ENCODE peak calls at places on chromosome 2, in six cellular contexts. E is brain microvascular endothelial cell, T is fibroblast of lung, M is psoas muscle, D is ovary, Z is A549. F is an unnamed sample.

GRCh38 chr2:197538412-197538811 is 22.5 kb downstream of the MOB4 start:
- DNase-seq in E (peak), T (peak), M (no peak), D (no peak), Z (no peak), F (no peak)

GRCh38 chr2:100529900-100530299 is 32.9 kb upstream of the PDCL3 start:
- DNase-seq in E (no peak), T (no peak), M (no peak), D (no peak), Z (no peak), F (no peak)

GRCh38 chr2:191030521-191031154 is 16.7 kb upstream of the STAT1 start:
- DNase-seq in E (peak), T (peak), M (no peak), D (no peak), Z (peak), F (no peak)

GRCh38 chr2:201151127-201152074 is 31.5 kb upstream of the CASP10 start:
- DNase-seq in E (peak), T (peak), M (no peak), D (no peak), Z (peak), F (no peak)

GRCh38 chr2:172380436-172381274 is 46.7 kb upstream of the ITGA6 start:
- DNase-seq in E (no peak), T (peak), M (no peak), D (no peak), Z (no peak), F (no peak)

GRCh38 chr2:189601043-189601442 is 20.5 kb upstream of the SLC40A1 start:
- DNase-seq in E (peak), T (no peak), M (no peak), D (no peak), Z (peak), F (no peak)

GRCh38 chr2:233202531-233202944 is 48.9 kb upstream of the ATG16L1 start:
- DNase-seq in E (no peak), T (no peak), M (no peak), D (no peak), Z (no peak), F (no peak)

GRCh38 chr2:70477473-70477872 is 76.2 kb downstream of the TGFA start:
- DNase-seq in E (no peak), T (no peak), M (no peak), D (no peak), Z (peak), F (no peak)

GRCh38 chr2:113068706-113069485 is 1.1 kb downstream of the IL1F10 start:
- DNase-seq in E (no peak), T (no peak), M (no peak), D (no peak), Z (no peak), F (no peak)

GRCh38 chr2:239678666-239679296 is 278.0 kb upstream of the HDAC4 start:
- DNase-seq in E (no peak), T (no peak), M (no peak), D (no peak), Z (no peak), F (no peak)

GRCh38 chr2:239700946-239701345 is 300.1 kb upstream of the HDAC4 start:
- DNase-seq in E (no peak), T (no peak), M (no peak), D (no peak), Z (no peak), F (no peak)

GRCh38 chr2:226130192-226130591 is 669.4 kb downstream of the IRS1 start:
- DNase-seq in E (peak), T (peak), M (no peak), D (no peak), Z (no peak), F (no peak)

GRCh38 chr2:68588589-68588988 is 54.8 kb upstream of the PROKR1 start:
- DNase-seq in E (no peak), T (no peak), M (no peak), D (no peak), Z (no peak), F (no peak)

GRCh38 chr2:42084231-42084671 is 36.4 kb downstream of the PKDCC start:
- DNase-seq in E (no peak), T (peak), M (no peak), D (no peak), Z (peak), F (no peak)

GRCh38 chr2:3718679-3719078 is 15.3 kb downstream of the DCDC2C start:
- DNase-seq in E (no peak), T (no peak), M (no peak), D (no peak), Z (no peak), F (no peak)

GRCh38 chr2:139411236-139411635 is 631.0 kb upstream of the NXPH2 start:
- DNase-seq in E (no peak), T (no peak), M (no peak), D (no peak), Z (no peak), F (no peak)

GRCh38 chr2:162317058-162317742 is 1.3 kb downstream of the IFIH1 start:
- DNase-seq in E (no peak), T (no peak), M (no peak), D (no peak), Z (no peak), F (no peak)

GRCh38 chr2:59904145-59904544 is 649.3 kb downstream of the BCL11A start:
- DNase-seq in E (no peak), T (no peak), M (no peak), D (no peak), Z (no peak), F (no peak)

GRCh38 chr2:72142743-72143440 is 4.8 kb downstream of the CYP26B1 start:
- DNase-seq in E (no peak), T (peak), M (peak), D (peak), Z (no peak), F (peak)
- H3K27ac ChIP-seq in E (no peak), T (no peak), M (no peak), D (no peak), Z (no peak), F (no peak)

DNA sequence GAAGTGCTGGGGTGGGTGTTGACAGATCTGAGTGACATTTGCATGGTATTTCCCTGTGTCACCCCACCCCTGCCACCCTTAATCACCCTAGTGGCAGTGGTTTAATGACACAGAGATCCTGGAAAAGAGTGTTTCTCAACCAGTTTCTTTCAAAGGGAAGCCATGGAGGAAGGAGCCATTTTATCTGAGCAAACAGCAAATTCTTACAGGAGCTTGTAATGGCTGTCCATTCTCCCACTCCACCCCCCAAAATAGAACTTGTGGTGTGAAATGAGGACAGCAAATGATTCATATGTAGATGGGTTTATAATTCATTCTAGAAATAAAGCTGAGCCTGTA is 51.5 kb downstream of the CDC42EP3 start:
- DNase-seq in E (no peak), T (no peak), M (no peak), D (no peak), Z (no peak), F (no peak)
- H3K27ac ChIP-seq in E (no peak), T (no peak), M (no peak), D (no peak), Z (no peak), F (no peak)

GRCh38 chr2:218959141-218959731 is at the start of gene CDK5R2:
- DNase-seq in E (peak), T (peak), M (peak), D (peak), Z (peak), F (peak)

GRCh38 chr2:218960196-218961165 is 1.0 kb downstream of the CDK5R2 start:
- DNase-seq in E (no peak), T (no peak), M (no peak), D (no peak), Z (no peak), F (no peak)

GRCh38 chr2:218961229-218961628 is 1.8 kb downstream of the CDK5R2 start:
- DNase-seq in E (no peak), T (no peak), M (no peak), D (no peak), Z (no peak), F (no peak)

GRCh38 chr2:218958276-218958675 is 1.2 kb upstream of the CDK5R2 start:
- DNase-seq in E (no peak), T (no peak), M (no peak), D (no peak), Z (no peak), F (no peak)

DNA sequence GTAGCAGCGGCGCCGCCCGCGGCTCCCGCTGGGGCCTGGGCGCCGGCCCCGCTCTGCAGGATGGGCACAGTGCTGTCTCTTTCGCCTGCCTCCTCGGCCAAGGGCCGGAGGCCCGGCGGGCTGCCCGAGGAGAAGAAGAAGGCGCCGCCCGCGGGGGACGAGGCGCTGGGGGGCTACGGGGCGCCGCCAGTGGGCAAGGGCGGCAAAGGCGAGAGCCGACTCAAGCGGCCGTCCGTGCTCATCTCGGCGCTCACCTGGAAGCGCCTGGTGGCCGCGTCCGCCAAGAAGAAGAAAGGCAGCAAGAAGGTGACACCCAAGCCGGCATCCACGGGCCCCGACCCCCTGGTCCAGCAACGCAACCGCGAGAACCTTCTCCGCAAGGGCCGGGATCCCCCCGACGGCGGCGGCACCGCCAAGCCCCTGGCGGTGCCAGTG is 312 bp downstream of the CDK5R2 start:
- DNase-seq in E (no peak), T (no peak), M (no peak), D (no peak), Z (no peak), F (no peak)
- H3K27ac ChIP-seq in E (no peak), T (no peak), M (no peak), D (no peak), Z (peak), F (no peak)

GRCh38 chr2:230067990-230068657 is 600 bp downstream of the SLC16A14 start:
- DNase-seq in E (peak), T (peak), M (peak), D (peak), Z (peak), F (peak)
- H3K27ac ChIP-seq in E (no peak), T (no peak), M (no peak), D (peak), Z (peak), F (peak)

DNA sequence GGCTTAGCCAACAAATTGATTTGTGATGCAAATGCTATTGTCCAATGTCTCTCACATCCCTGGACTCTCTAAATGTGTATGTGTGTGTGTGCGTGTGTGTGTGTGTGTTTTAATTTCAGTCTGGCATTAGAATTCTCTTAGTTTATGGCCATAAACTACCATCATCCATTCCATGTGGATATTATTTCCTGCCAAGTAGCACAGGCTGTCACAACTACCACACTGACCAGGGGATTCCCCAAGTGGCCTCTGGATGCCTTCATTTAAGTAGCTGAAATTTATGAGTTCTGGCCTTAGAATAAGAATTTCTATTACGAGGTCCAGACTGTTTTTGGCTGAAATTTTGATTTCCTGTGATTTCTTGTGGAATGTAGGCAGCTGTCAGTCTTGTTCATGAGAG is 276.4 kb downstream of the MTX2 start:
- DNase-seq in E (no peak), T (no peak), M (no peak), D (no peak), Z (no peak), F (no peak)
- H3K27ac ChIP-seq in E (no peak), T (no peak), M (no peak), D (no peak), Z (no peak), F (no peak)

GRCh38 chr2:209661286-209661685 is 110.3 kb upstream of the UNC80 start:
- DNase-seq in E (no peak), T (no peak), M (no peak), D (no peak), Z (no peak), F (no peak)
- H3K27ac ChIP-seq in E (no peak), T (no peak), M (no peak), D (no peak), Z (no peak), F (no peak)

GRCh38 chr2:215601990-215602721 is 166.3 kb upstream of the FN1 start:
- DNase-seq in E (no peak), T (peak), M (no peak), D (no peak), Z (no peak), F (no peak)

GRCh38 chr2:215603440-215603839 is 167.6 kb upstream of the FN1 start:
- DNase-seq in E (no peak), T (no peak), M (no peak), D (no peak), Z (no peak), F (no peak)

GRCh38 chr2:215594766-215595165 is 158.9 kb upstream of the FN1 start:
- DNase-seq in E (peak), T (no peak), M (no peak), D (no peak), Z (no peak), F (no peak)

GRCh38 chr2:215601526-215601925 is 165.7 kb upstream of the FN1 start:
- DNase-seq in E (no peak), T (no peak), M (no peak), D (no peak), Z (no peak), F (no peak)

DNA sequence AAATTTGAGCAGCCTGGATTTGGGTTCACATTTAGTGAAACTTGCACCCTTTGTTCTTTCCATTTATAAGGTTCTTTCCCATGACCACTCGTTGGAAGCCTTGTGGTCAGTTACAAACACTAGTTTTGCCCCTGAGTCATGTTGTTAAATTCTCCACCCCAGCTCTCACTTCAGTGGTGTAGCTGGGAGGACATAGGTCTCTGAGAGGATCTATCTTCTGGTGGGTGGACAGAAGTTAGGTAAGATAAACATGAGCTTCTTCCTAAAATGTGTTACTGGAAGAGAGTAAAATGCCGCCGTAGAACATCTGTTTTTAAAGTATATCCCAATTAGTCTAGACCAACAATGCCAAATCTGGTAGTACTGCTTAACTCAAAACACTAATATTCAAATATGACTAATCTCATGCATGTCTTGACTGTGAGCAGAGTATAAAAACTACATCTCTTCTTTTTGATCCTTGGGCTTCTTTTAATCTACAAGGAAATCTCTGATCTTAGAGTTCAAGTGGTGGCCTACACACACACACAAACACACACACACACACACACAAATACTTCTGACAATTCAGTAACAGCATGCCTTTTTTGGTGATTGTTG is 162.6 kb upstream of the FN1 start:
- DNase-seq in E (peak), T (peak), M (no peak), D (no peak), Z (no peak), F (no peak)
- H3K27ac ChIP-seq in E (peak), T (no peak), M (no peak), D (no peak), Z (no peak), F (no peak)

GRCh38 chr2:134146620-134147019 is 107.3 kb upstream of the MGAT5 start:
- DNase-seq in E (no peak), T (no peak), M (no peak), D (no peak), Z (no peak), F (no peak)
- H3K27ac ChIP-seq in E (no peak), T (no peak), M (no peak), D (no peak), Z (no peak), F (no peak)

GRCh38 chr2:16628316-16628715 is 37.3 kb downstream of the CYRIA start:
- DNase-seq in E (no peak), T (no peak), M (no peak), D (no peak), Z (no peak), F (no peak)

GRCh38 chr2:16632615-16633014 is 33.0 kb downstream of the CYRIA start:
- DNase-seq in E (peak), T (no peak), M (no peak), D (no peak), Z (no peak), F (no peak)

GRCh38 chr2:16629770-16630169 is 35.9 kb downstream of the CYRIA start:
- DNase-seq in E (no peak), T (no peak), M (no peak), D (no peak), Z (no peak), F (no peak)

GRCh38 chr2:16629044-16629443 is 36.6 kb downstream of the CYRIA start:
- DNase-seq in E (no peak), T (no peak), M (no peak), D (no peak), Z (no peak), F (no peak)

GRCh38 chr2:16630463-16630862 is 35.2 kb downstream of the CYRIA start:
- DNase-seq in E (no peak), T (no peak), M (no peak), D (no peak), Z (no peak), F (no peak)
- H3K27ac ChIP-seq in E (no peak), T (no peak), M (no peak), D (no peak), Z (no peak), F (no peak)

GRCh38 chr2:202911513-202912341 is at the start of the genes CARF and WDR12:
- DNase-seq in E (peak), T (peak), M (peak), D (peak), Z (peak), F (peak)

GRCh38 chr2:202909394-202910192 is 1.9 kb downstream of the WDR12 start:
- DNase-seq in E (no peak), T (peak), M (no peak), D (no peak), Z (no peak), F (no peak)

GRCh38 chr2:202908186-202908585 is 3.3 kb downstream of the WDR12 start:
- DNase-seq in E (no peak), T (no peak), M (no peak), D (no peak), Z (no peak), F (no peak)

GRCh38 chr2:202911203-202911512 is 315 bp downstream of the WDR12 start:
- DNase-seq in E (no peak), T (no peak), M (no peak), D (no peak), Z (no peak), F (no peak)

DNA sequence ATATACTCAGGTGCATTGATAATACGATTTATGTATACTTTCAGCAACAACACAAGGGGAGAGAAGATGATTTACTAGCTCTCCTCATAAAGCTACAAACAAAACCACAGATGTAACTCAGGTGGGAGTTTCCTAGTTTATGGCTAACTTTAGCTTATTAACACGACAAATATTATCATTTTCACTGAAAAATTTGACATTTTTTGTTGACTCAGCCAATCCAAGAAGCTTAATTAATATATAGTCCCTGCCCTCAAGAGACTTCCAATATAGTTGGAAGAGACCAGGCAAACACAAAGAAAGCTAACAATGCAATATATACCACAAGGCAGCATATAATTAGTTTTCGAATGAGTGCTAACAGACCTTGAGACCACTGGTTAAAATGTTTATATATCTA is 786 bp downstream of the WDR12 start:
- DNase-seq in E (no peak), T (no peak), M (no peak), D (no peak), Z (no peak), F (no peak)
- H3K27ac ChIP-seq in E (no peak), T (no peak), M (peak), D (no peak), Z (peak), F (no peak)